ENCODE peak calls at places on chromosomes 3 and 15, in four cellular contexts. Q, U, M and F are unnamed samples.

GRCh38 chr15:90286678-90287077 is 21.2 kb downstream of the NGRN start:
- DNase-seq in Q (no peak), U (no peak), M (no peak), F (no peak)

GRCh38 chr3:159787794-159788205 is 200.8 kb upstream of the IL12A start:
- DNase-seq in Q (no peak), U (no peak), M (no peak), F (no peak)

GRCh38 chr3:31908391-31909097 is 72.5 kb downstream of the OSBPL10 start:
- DNase-seq in Q (no peak), U (no peak), M (no peak), F (no peak)

GRCh38 chr15:60744826-60745225 is 265.9 kb upstream of the ICE2 start:
- DNase-seq in Q (no peak), U (no peak), M (no peak), F (no peak)

GRCh38 chr15:32843211-32843907 is 125.6 kb downstream of the GREM1 start:
- DNase-seq in Q (no peak), U (no peak), M (no peak), F (no peak)

GRCh38 chr3:185318136-185318535 is 44.8 kb upstream of the MAP3K13 start:
- DNase-seq in Q (no peak), U (no peak), M (no peak), F (no peak)

GRCh38 chr3:148366743-148367410 is 330.8 kb upstream of the AGTR1 start:
- DNase-seq in Q (no peak), U (no peak), M (no peak), F (no peak)

GRCh38 chr15:57920916-57921315 is 144.6 kb downstream of the ALDH1A2 start:
- DNase-seq in Q (no peak), U (no peak), M (no peak), F (no peak)

GRCh38 chr3:138829886-138830510 is 4.7 kb downstream of the PIK3CB start:
- DNase-seq in Q (no peak), U (no peak), M (no peak), F (no peak)

GRCh38 chr3:182969277-182969676 is 11.1 kb downstream of the DCUN1D1 start:
- DNase-seq in Q (no peak), U (no peak), M (no peak), F (no peak)

GRCh38 chr15:73993211-73993994 is 1.1 kb upstream of the PML start:
- DNase-seq in Q (no peak), U (no peak), M (no peak), F (no peak)

GRCh38 chr3:10173095-10173925 is 8.6 kb downstream of the IRAK2 start:
- DNase-seq in Q (no peak), U (no peak), M (no peak), F (no peak)

GRCh38 chr3:124277516-124277890 is 285.6 kb upstream of the ROPN1 start:
- DNase-seq in Q (no peak), U (no peak), M (no peak), F (no peak)

GRCh38 chr3:185924375-185924774 is 13.4 kb downstream of the TRA2B start:
- DNase-seq in Q (no peak), U (no peak), M (no peak), F (no peak)

GRCh38 chr3:48403533-48404439 is 26.1 kb downstream of the PLXNB1 start:
- DNase-seq in Q (no peak), U (no peak), M (no peak), F (no peak)

GRCh38 chr3:63862804-63863149 is 828 bp downstream of the THOC7 start:
- DNase-seq in Q (no peak), U (no peak), M (no peak), F (no peak)

GRCh38 chr15:98025237-98025636 is 64.7 kb downstream of the ARRDC4 start:
- DNase-seq in Q (no peak), U (no peak), M (no peak), F (no peak)

GRCh38 chr3:178236555-178237277 is 299.5 kb upstream of the KCNMB2 start:
- DNase-seq in Q (no peak), U (no peak), M (no peak), F (no peak)

GRCh38 chr3:23537006-23537620 is 268.6 kb upstream of the UBE2E1 start:
- DNase-seq in Q (no peak), U (no peak), M (no peak), F (peak; percentile 3)

GRCh38 chr3:184284696-184285095 is 8.9 kb downstream of the ECE2 start:
- DNase-seq in Q (peak; percentile 59), U (no peak), M (no peak), F (peak; percentile 55)

GRCh38 chr3:38617586-38617985 is 31.9 kb downstream of the SCN5A start:
- DNase-seq in Q (no peak), U (no peak), M (no peak), F (no peak)

GRCh38 chr15:58472821-58473581 is 41.2 kb downstream of the LIPC start:
- DNase-seq in Q (no peak), U (peak; percentile 35), M (no peak), F (no peak)

GRCh38 chr3:150699068-150699635 is 4.6 kb downstream of the ERICH6 start:
- DNase-seq in Q (no peak), U (no peak), M (no peak), F (no peak)

GRCh38 chr15:84702961-84703482 is 12.9 kb downstream of the SEC11A start:
- DNase-seq in Q (peak; percentile 73), U (no peak), M (no peak), F (no peak)

GRCh38 chr15:42716125-42716524 is 20.8 kb downstream of the CDAN1 start:
- DNase-seq in Q (no peak), U (no peak), M (no peak), F (no peak)

GRCh38 chr3:168088106-168088722 is 7.5 kb downstream of the GOLIM4 start:
- DNase-seq in Q (peak; percentile 52), U (peak; percentile 44), M (no peak), F (peak; percentile 9)

GRCh38 chr3:24288538-24289236 is 206.0 kb downstream of the THRB start:
- DNase-seq in Q (no peak), U (no peak), M (no peak), F (no peak)

GRCh38 chr3:119663885-119664284 is 3.5 kb upstream of the POPDC2 start:
- DNase-seq in Q (no peak), U (no peak), M (no peak), F (no peak)

GRCh38 chr3:101117981-101118380 is 124.8 kb upstream of the ABI3BP start:
- DNase-seq in Q (no peak), U (no peak), M (no peak), F (no peak)

GRCh38 chr3:188491276-188491687 is 337.3 kb downstream of the LPP start:
- DNase-seq in Q (no peak), U (no peak), M (no peak), F (no peak)